ENCODE peak calls at places on chromosomes 5 and 9, in four cellular contexts. T is colonic mucosa, M is tibial artery, Y is H1. Q is an unnamed sample. For H3K4me1, the result is how much of the 10 kb centered on the place peaks cover.

GRCh38 chr9:38061326-38061947 is 7.6 kb downstream of the SHB start:
- DNase-seq in T (no peak), M (no peak), Y (no peak), Q (no peak)

GRCh38 chr9:104882574-104882973 is 45.4 kb downstream of the ABCA1 start:
- DNase-seq in T (no peak), M (no peak), Y (no peak), Q (no peak)

GRCh38 chr5:21774281-21774680 is 1078.9 kb downstream of the CDH12 start:
- DNase-seq in T (no peak), M (no peak), Y (no peak), Q (no peak)

GRCh38 chr9:128683340-128684064 is 5.5 kb upstream of the SET start:
- DNase-seq in T (peak), M (no peak), Y (peak), Q (peak)

GRCh38 chr9:133566817-133567216 is 32.3 kb downstream of the ADAMTSL2 start:
- DNase-seq in T (no peak), M (no peak), Y (no peak), Q (no peak)

GRCh38 chr5:6386270-6386669 is 7.9 kb upstream of the MED10 start:
- DNase-seq in T (no peak), M (no peak), Y (no peak), Q (no peak)

GRCh38 chr5:119036101-119036762 is 34.7 kb upstream of the DMXL1 start:
- DNase-seq in T (no peak), M (no peak), Y (no peak), Q (no peak)

GRCh38 chr9:1210954-1211353 is 160.8 kb downstream of the DMRT2 start:
- DNase-seq in T (no peak), M (no peak), Y (no peak), Q (no peak)

GRCh38 chr9:3804148-3804547 is 278.3 kb upstream of the RFX3 start:
- DNase-seq in T (no peak), M (no peak), Y (no peak), Q (no peak)

GRCh38 chr5:88674262-88675158 is 208.5 kb downstream of the MEF2C start:
- DNase-seq in T (no peak), M (no peak), Y (no peak), Q (no peak)

GRCh38 chr5:167800405-167800804 is 491.0 kb upstream of the WWC1 start:
- DNase-seq in T (no peak), M (no peak), Y (no peak), Q (no peak)

GRCh38 chr9:108033976-108034964 is 544.7 kb upstream of the KLF4 start:
- DNase-seq in T (no peak), M (no peak), Y (no peak), Q (no peak)

GRCh38 chr5:14164764-14165163 is 21.6 kb downstream of the TRIO start:
- DNase-seq in T (no peak), M (no peak), Y (no peak), Q (no peak)

GRCh38 chr5:143400541-143401252 is 2.8 kb downstream of the NR3C1 start:
- DNase-seq in T (no peak), M (peak), Y (no peak), Q (no peak)
- H3K4me3 ChIP-seq in T (peak), M (peak), Y (no peak), Q (peak)

DNA sequence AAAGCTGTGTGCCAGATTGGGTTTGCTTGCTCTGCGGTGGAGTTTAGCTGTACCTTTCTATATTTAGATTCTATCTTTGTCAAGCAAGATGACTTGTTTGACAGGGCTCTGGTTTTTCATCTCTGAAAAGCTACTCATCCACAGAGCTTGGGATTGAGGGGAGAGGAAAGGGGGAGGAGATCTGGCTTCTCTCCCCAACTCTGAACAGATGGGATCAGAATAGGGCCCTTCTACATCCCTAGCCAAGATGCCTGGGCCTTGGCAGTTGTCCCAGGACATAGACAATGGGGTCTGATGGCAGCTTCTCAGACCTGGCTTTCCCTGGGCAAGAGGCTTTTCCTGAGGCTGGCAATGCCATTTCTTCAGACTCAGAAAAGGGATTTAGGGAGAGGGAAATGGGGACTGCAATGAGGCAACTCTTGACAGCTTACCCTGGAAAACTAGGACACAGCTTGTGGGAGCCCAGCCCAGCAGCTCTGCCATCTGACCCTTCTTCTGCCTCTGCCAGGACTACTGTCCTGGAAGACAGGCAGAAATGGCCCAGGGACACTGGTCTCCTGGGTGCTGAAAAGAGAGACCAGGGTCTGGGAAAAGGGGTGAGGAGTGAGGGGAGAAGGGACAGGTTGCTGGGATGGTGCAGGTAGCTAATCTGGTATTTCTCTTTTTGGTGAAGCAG is 50.2 kb upstream of the ASTN2 start:
- DNase-seq in T (no peak), M (no peak), Y (no peak), Q (no peak)
- H3K27ac ChIP-seq in T (no peak), M (no peak), Y (no peak), Q (no peak)

DNA sequence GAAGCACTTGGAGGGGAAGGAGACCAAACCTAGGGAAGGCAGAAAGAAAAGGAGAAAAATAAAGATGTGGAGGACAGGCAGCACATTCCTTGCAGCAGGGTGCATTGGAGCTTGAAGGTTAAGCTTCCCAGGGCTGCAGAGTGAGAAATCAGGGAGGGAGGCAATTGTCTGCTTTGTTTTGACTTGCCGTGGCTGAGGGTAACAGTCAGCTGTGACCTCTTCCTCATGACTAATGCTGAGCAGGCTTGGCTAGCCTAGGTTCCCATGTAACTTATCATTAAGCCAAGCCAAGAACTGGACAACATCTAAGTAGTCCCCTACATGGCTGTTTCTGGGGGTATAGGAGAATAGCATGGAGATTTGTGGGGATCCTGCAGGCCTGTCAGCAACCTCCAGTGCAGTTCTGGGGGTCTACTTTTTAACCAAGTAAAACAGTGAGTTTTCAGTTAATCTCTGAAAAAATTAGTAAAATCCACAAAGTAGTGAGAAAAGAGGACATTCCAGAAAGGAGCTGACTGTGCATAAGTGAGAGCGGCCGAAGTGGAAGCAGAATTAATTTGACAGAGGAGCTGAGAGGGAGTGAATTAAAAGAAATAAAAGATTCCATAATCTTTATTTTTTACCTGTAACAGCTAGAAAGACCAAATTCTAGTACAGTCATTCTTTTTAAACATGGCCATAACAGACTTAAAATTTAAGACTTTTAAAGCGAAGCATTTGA is 149.0 kb downstream of the SGCD start:
- DNase-seq in T (peak), M (peak), Y (peak), Q (no peak)
- H3K4me1 ChIP-seq in T (under half), M (under half), Y (under half), Q (under half)

GRCh38 chr9:114183006-114183405 is 27.7 kb downstream of the COL27A1 start:
- DNase-seq in T (no peak), M (no peak), Y (no peak), Q (no peak)

GRCh38 chr9:114178756-114179450 is 23.6 kb downstream of the COL27A1 start:
- DNase-seq in T (no peak), M (peak), Y (no peak), Q (no peak)

GRCh38 chr9:114179516-114179915 is 24.2 kb downstream of the COL27A1 start:
- DNase-seq in T (no peak), M (no peak), Y (no peak), Q (no peak)

GRCh38 chr9:114181583-114182409 is 26.5 kb downstream of the COL27A1 start:
- DNase-seq in T (no peak), M (no peak), Y (no peak), Q (no peak)

GRCh38 chr9:114180701-114181582 is 25.6 kb downstream of the COL27A1 start:
- DNase-seq in T (no peak), M (no peak), Y (no peak), Q (no peak)
- H3K4me3 ChIP-seq in T (no peak), M (no peak), Y (no peak), Q (no peak)

DNA sequence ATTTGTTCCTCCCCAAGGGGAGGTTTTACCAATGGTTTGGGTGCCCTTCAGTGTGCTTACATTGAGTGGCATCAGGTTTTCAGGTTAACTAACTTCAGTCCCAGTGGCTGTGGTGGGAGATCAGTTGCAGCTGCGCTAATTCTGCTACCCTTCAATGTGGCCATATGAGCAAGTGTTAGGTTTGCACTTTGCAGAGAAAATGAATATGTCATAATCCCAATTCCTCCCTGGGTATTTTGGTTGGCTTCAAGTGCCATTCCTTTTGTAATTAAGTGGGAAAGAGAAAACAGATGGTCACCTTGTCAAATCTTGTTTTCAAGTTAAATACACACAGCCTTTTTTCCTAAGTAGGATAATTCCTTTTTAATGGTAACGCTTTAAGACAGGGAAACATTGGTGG is 236.2 kb downstream of the TLE4 start:
- DNase-seq in T (no peak), M (no peak), Y (no peak), Q (no peak)
- H3K27ac ChIP-seq in T (no peak), M (no peak), Y (no peak), Q (no peak)

DNA sequence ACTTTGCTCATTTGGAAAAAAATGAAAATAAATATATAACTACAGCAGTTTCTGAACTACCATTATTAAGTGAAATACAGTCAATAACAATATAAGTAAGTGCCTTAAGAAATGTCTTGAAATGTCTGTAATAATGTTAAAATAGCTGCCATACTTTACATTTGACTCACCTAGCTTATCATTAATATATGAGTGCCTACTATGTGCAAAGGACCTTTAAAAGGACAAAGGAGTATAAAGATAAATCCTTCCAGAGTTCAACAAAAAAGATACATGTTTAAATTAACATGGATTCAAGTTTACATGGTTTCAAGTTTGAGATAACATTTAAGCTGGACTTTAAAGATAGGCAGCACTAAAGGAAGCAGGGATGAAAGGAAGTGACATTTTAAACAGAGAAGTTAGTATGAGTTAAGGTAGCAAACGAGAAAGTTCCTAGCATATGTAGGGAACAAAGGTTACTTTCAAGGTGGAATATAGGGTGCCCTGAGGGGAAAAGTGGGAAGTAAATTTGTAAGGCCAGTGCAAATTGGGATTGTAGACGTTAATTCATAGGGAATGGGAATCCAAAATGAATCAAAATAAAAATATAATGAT is 8.9 kb downstream of the ITGA1 start:
- DNase-seq in T (no peak), M (no peak), Y (no peak), Q (no peak)
- H3K4me1 ChIP-seq in T (under half), M (under half), Y (under half), Q (under half)

GRCh38 chr5:135158982-135159381 is 125.0 kb upstream of the PITX1 start:
- DNase-seq in T (no peak), M (no peak), Y (no peak), Q (no peak)

GRCh38 chr5:135158315-135158697 is 124.3 kb upstream of the PITX1 start:
- DNase-seq in T (no peak), M (no peak), Y (no peak), Q (no peak)

GRCh38 chr5:135157421-135158314 is 123.6 kb upstream of the PITX1 start:
- DNase-seq in T (no peak), M (no peak), Y (no peak), Q (no peak)

GRCh38 chr5:135160036-135160675 is 126.1 kb upstream of the PITX1 start:
- DNase-seq in T (no peak), M (no peak), Y (no peak), Q (no peak)

DNA sequence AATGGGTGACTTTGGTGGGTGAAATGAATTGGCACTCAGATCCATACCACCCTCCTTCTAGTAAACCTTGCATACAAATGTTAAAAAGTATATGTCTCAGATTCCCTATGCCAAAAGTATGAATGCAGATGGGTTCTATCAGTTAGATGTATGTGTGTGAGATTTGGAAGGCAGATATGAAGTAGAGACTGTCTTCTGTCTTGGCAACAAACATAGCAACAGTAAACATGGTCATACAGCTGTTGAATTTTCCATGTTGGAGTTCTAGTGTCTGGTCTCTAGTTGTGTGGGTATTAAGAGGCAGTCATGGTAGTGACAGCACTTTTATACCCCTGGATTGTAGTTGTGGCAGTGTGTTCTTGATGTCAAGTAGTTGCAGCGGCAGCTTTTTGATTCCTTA is 125.6 kb upstream of the PITX1 start:
- DNase-seq in T (no peak), M (no peak), Y (no peak), Q (no peak)
- H3K4me3 ChIP-seq in T (no peak), M (no peak), Y (no peak), Q (no peak)

GRCh38 chr9:69204869-69205268 is 30.8 kb downstream of the TJP2 start:
- DNase-seq in T (no peak), M (no peak), Y (no peak), Q (peak)
- H3K27ac ChIP-seq in T (no peak), M (no peak), Y (no peak), Q (peak)

DNA sequence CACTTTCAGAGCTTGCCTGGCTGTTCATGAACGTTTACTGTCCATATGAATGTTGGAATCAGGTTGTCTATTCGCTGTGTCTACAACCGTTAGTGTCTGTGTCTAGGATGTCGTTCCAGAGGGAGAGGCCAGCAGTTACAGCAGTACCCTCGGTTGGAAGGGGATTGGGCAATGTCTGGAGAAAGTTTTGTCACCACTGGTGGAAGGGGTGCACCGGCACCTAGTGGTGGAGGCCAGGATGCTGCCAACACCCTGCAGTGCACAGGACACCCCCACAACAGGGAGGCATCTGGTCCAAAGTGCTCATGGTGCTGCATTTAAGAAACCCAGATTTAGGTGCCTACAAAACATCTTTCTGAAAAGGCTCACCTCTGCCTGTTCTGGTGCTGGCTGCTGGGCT is 220.7 kb downstream of the FANCC start:
- DNase-seq in T (no peak), M (no peak), Y (no peak), Q (no peak)
- H3K4me1 ChIP-seq in T (under half), M (under half), Y (under half), Q (half or more)

GRCh38 chr9:126454250-126454649 is 127.6 kb downstream of the MVB12B start:
- DNase-seq in T (no peak), M (peak), Y (no peak), Q (no peak)

GRCh38 chr9:126453156-126453963 is 126.7 kb downstream of the MVB12B start:
- DNase-seq in T (no peak), M (peak), Y (no peak), Q (no peak)

GRCh38 chr9:126451316-126451885 is 124.8 kb downstream of the MVB12B start:
- DNase-seq in T (no peak), M (no peak), Y (no peak), Q (no peak)

GRCh38 chr9:126450537-126451205 is 124.0 kb downstream of the MVB12B start:
- DNase-seq in T (no peak), M (no peak), Y (no peak), Q (no peak)

GRCh38 chr9:126452036-126452595 is 125.5 kb downstream of the MVB12B start:
- DNase-seq in T (no peak), M (no peak), Y (no peak), Q (no peak)
- H3K4me3 ChIP-seq in T (no peak), M (no peak), Y (no peak), Q (no peak)